ENCODE peak calls at places on chromosomes 2 and 18, in four cellular contexts. F is OCI-LY7, O is HFFc6, S is AG09319. P is an unnamed sample.

GRCh38 chr18:62944454-62944853 is 229.1 kb downstream of the PHLPP1 start:
- DNase-seq in O (no peak), S (no peak), F (no peak), P (no peak)

GRCh38 chr2:204888222-204888621 is 342.9 kb downstream of the PARD3B start:
- DNase-seq in S (no peak), F (no peak), O (no peak), P (no peak)

GRCh38 chr2:150625300-150625699 is 137.8 kb upstream of the RND3 start:
- DNase-seq in F (no peak), O (peak), S (no peak), P (no peak)

GRCh38 chr2:180625006-180625844 is 355.2 kb upstream of the UBE2E3 start:
- DNase-seq in S (peak), F (no peak), O (peak), P (no peak)

GRCh38 chr2:96526101-96526591 is 10.4 kb upstream of the ARID5A start:
- DNase-seq in F (no peak), O (no peak), S (no peak), P (no peak)

GRCh38 chr18:72652990-72653593 is 109.0 kb upstream of the CBLN2 start:
- DNase-seq in S (no peak), O (no peak), F (peak), P (no peak)

GRCh38 chr18:51342815-51343214 is 145.3 kb upstream of the MEX3C start:
- DNase-seq in O (no peak), S (no peak), F (no peak), P (no peak)

GRCh38 chr2:101518470-101519172 is 43.7 kb upstream of the RFX8 start:
- DNase-seq in F (peak), S (no peak), O (peak), P (no peak)

GRCh38 chr2:185979546-185980071 is 241.0 kb downstream of the FSIP2 start:
- DNase-seq in F (no peak), S (no peak), O (no peak), P (no peak)

GRCh38 chr2:34365937-34366336 is 766.8 kb upstream of the FAM98A start:
- DNase-seq in S (no peak), F (no peak), O (no peak), P (no peak)

GRCh38 chr2:64646007-64646880 is 7.5 kb downstream of the SERTAD2 start:
- DNase-seq in S (no peak), O (peak), F (peak), P (no peak)

GRCh38 chr2:242060212-242060835 is 190.8 kb downstream of the RTP5 start:
- DNase-seq in F (no peak), O (peak), S (peak), P (no peak)

GRCh38 chr2:168254158-168254935 is 7.0 kb upstream of the STK39 start:
- DNase-seq in F (no peak), O (peak), S (no peak), P (no peak)

GRCh38 chr18:57210101-57210661 is 63.3 kb downstream of the BOD1L2 start:
- DNase-seq in F (no peak), S (peak), O (peak), P (peak)

GRCh38 chr2:111235192-111235591 is 114.5 kb downstream of the BCL2L11 start:
- DNase-seq in F (no peak), O (no peak), S (no peak), P (no peak)

GRCh38 chr2:145757503-145758290 is 1237.8 kb upstream of the ZEB2 start:
- DNase-seq in F (no peak), O (no peak), S (no peak), P (no peak)

GRCh38 chr2:137000790-137001189 is 235.4 kb downstream of the THSD7B start:
- DNase-seq in O (no peak), S (no peak), F (no peak), P (no peak)

GRCh38 chr18:3179430-3180089 is 40.2 kb downstream of the MYOM1 start:
- DNase-seq in F (peak), S (no peak), O (no peak), P (no peak)

GRCh38 chr2:28350196-28350595 is 42.5 kb upstream of the FOSL2 start:
- DNase-seq in F (no peak), O (no peak), S (no peak), P (no peak)

GRCh38 chr2:217316743-217317142 is 456.9 kb upstream of the TNP1 start:
- DNase-seq in F (peak), S (no peak), O (peak), P (no peak)

GRCh38 chr18:76490701-76491171 is 4.3 kb downstream of the ZNF516 start:
- DNase-seq in O (no peak), F (no peak), S (no peak), P (no peak)

GRCh38 chr2:86068098-86069047 is 37.3 kb downstream of the POLR1A start:
- DNase-seq in S (no peak), O (peak), F (peak), P (no peak)

GRCh38 chr2:169354244-169354643 is 8.1 kb downstream of the LRP2 start:
- DNase-seq in S (no peak), F (no peak), O (no peak), P (no peak)

GRCh38 chr2:189534854-189535253 is 45.7 kb downstream of the SLC40A1 start:
- DNase-seq in O (peak), S (no peak), F (no peak), P (no peak)

GRCh38 chr2:224646242-224646846 is 61.2 kb upstream of the CUL3 start:
- DNase-seq in F (peak), O (peak), S (no peak), P (no peak)

GRCh38 chr2:9310390-9310789 is 103.8 kb downstream of the ASAP2 start:
- DNase-seq in F (no peak), O (peak), S (peak), P (peak)

GRCh38 chr2:112138143-112139032 is at the start of gene FBLN7:
- DNase-seq in S (no peak), O (no peak), F (no peak), P (no peak)

GRCh38 chr2:129892773-129893172 is 86.7 kb upstream of the RAB6C start:
- DNase-seq in O (no peak), F (no peak), S (no peak), P (no peak)

GRCh38 chr2:104599802-104600510 is 254.0 kb upstream of the POU3F3 start:
- DNase-seq in F (no peak), O (peak), S (no peak), P (no peak)

GRCh38 chr18:61086657-61087056 is 246.6 kb upstream of the CDH20 start:
- DNase-seq in S (no peak), F (no peak), O (no peak), P (no peak)

GRCh38 chr2:7093376-7093775 is 176.2 kb downstream of the RNF144A start:
- DNase-seq in F (no peak), S (no peak), O (no peak), P (no peak)

GRCh38 chr18:65671621-65672415 is 79.0 kb upstream of the CDH7 start:
- DNase-seq in F (no peak), S (no peak), O (no peak), P (no peak)

GRCh38 chr2:28583899-28584553 is 88.2 kb downstream of the PLB1 start:
- DNase-seq in O (peak), F (no peak), S (peak), P (peak)

GRCh38 chr2:49042510-49042909 is 111.8 kb downstream of the FSHR start:
- DNase-seq in S (no peak), F (no peak), O (no peak), P (no peak)

GRCh38 chr2:205785507-205786222 is 103.4 kb downstream of the NRP2 start:
- DNase-seq in O (no peak), S (no peak), F (no peak), P (no peak)

GRCh38 chr2:69489793-69490192 is 52.6 kb upstream of the NFU1 start:
- DNase-seq in S (no peak), F (no peak), O (peak), P (no peak)

GRCh38 chr2:99701503-99701902 is 211.7 kb upstream of the REV1 start:
- DNase-seq in F (no peak), S (no peak), O (no peak), P (no peak)

GRCh38 chr2:20616341-20616871 is 34.5 kb downstream of the HS1BP3 start:
- DNase-seq in F (no peak), S (no peak), O (no peak), P (peak)

GRCh38 chr18:9137168-9138066 is 836 bp downstream of the ANKRD12 start:
- DNase-seq in F (peak), S (peak), O (peak), P (peak)

GRCh38 chr18:9135081-9135911 is 1.3 kb upstream of the ANKRD12 start:
- DNase-seq in S (no peak), O (no peak), F (no peak), P (no peak)

GRCh38 chr18:9133225-9133624 is 3.4 kb upstream of the ANKRD12 start:
- DNase-seq in S (no peak), F (no peak), O (no peak), P (no peak)

GRCh38 chr18:9136315-9137141 is at the start of gene ANKRD12:
- DNase-seq in O (peak), F (peak), S (peak), P (peak)

DNA sequence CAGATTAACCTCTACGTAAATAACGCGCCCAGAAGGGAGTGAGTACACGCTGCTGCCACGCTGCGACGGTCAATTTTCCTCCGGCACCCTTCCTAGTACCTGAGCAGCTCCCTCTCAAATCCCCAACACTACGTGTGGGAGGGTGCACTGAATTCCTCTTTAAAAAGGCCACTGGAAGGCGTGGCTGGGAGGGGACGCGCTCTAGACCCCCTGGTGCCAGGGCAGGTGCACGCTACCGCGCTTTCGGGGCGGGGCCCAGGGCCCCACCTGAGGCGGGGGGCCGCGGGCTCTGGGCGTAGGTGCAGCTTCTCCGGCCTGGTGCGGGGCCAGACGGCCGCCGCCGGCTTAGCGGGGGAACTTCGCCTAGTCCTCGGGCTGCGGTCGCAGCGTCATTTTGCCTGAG is 668 bp upstream of the ANKRD12 start:
- DNase-seq in S (no peak), O (peak), F (peak), P (no peak)
- TF ChIP-seq CTCF in S (no peak), O (no peak), F (no peak), P (no peak)

DNA sequence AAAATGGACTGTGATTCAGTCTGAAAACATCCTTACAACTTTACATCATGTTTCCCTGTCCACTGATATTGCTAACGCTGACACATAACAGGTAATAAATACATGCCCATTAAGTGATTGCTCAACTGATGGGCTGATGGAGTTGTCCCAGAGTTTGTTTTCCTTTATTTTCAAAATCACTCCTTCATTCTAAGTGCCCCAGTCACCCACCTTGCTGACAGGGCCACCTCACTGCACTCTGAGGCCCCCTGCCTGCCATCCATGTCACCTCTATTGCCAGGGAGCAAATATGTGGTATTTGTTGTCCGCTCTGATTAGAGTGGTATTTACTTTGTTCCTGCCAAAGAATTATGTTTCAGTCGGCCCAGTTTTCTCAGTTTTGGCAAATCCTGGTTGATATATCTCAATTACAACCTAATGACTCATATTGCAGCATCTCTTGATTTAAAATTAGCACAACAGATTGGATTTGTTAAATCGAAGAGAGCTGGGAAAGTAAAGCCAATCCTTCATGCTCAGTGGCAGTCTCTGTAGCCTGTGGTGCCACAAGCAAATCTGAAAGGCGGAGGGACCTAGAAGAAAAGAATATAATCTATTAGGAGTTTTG is 105.1 kb downstream of the RDH14 start:
- DNase-seq in O (peak), F (no peak), S (peak), P (peak)
- TF ChIP-seq CTCF in O (peak), F (peak), S (peak), P (peak)

GRCh38 chr2:71452565-71452964 is 796 bp upstream of the DYSF start:
- DNase-seq in S (no peak), O (peak), F (peak), P (no peak)
- TF ChIP-seq CTCF in S (no peak), O (peak), F (peak), P (no peak)

GRCh38 chr2:127051116-127051779 is 55.7 kb downstream of the BIN1 start:
- DNase-seq in O (no peak), F (no peak), S (no peak), P (no peak)
- TF ChIP-seq CTCF in O (peak), F (no peak), S (no peak), P (no peak)

DNA sequence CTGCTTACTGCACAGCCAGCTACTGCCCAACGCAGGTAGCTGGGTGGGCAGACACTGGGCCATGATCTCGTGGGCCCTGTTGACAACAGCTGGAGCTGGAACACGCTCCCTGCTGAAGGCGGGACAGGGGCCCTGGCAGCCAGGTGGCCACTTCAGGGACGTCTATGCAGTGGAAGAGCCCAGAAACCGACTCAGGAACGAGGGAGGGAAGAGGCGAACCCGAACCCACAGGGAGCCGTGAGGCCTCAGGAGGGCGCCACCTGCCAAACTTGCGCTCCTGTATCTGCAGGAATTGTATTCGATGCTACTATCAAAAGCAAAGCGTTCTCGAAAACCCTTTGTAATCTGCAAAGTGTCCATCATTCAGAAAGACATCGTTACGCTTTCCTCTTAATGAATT is 198.4 kb downstream of the EIPR1 start:
- DNase-seq in F (peak), O (no peak), S (no peak), P (no peak)
- TF ChIP-seq CTCF in F (peak), O (peak), S (no peak), P (no peak)

GRCh38 chr2:95277246-95277906 is 3.1 kb downstream of the PROM2 start:
- DNase-seq in F (peak), O (no peak), S (no peak), P (no peak)
- TF ChIP-seq CTCF in F (no peak), O (peak), S (no peak), P (no peak)

DNA sequence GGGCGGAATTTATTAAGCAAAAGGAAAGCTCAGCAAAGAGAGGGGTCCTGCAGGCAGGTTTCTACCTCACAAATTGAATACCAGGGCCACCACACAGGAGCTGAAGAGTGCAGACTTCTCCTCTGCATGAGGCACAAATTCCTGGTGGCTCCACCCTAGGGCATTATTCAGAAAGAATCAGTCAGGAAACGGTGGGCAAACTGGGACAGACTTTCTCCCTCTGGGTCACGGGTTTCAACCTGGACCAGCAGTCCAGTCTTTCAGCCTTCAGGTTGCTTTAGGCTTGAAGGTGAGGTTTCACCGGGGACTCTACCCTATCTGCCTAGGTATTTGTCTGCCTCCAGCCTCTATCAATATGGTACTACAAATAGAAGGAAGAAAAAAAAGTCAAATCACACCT is 41.8 kb downstream of the ACSL3 start:
- DNase-seq in F (no peak), S (no peak), O (no peak), P (no peak)
- TF ChIP-seq CTCF in F (no peak), S (no peak), O (no peak), P (no peak)

P was measured in ascending aorta.